ENCODE peak calls at places on chromosomes 5 and 9, in seven cellular contexts. X is kidney epithelial cell, T is body of pancreas, O is bronchial epithelial cell, P is testis, N is osteoblast, J is uterus. Z is an unnamed sample.

GRCh38 chr9:79542735-79543504 is 28.8 kb upstream of the TLE4 start:
- DNase-seq in P (no peak), J (no peak), T (no peak), X (no peak), N (no peak), O (no peak), Z (no peak)

GRCh38 chr9:30775236-30775635 is 1609.2 kb upstream of the ACO1 start:
- DNase-seq in P (no peak), X (no peak), O (peak), T (no peak), N (no peak), J (no peak), Z (no peak)

GRCh38 chr5:73999306-73999705 is 373.3 kb downstream of the ARHGEF28 start:
- DNase-seq in N (no peak), O (no peak), P (no peak), T (no peak), X (no peak), J (no peak), Z (no peak)

GRCh38 chr5:139022528-139022927 is 147.4 kb upstream of the LRRTM2 start:
- DNase-seq in N (no peak), T (no peak), P (no peak), X (no peak), J (no peak), O (peak), Z (no peak)

GRCh38 chr5:78046006-78046405 is 248.5 kb downstream of the AP3B1 start:
- DNase-seq in J (no peak), N (no peak), O (no peak), P (no peak), X (no peak), T (no peak), Z (no peak)

GRCh38 chr5:180336234-180337020 is 16.7 kb downstream of the GFPT2 start:
- DNase-seq in T (peak), X (no peak), P (no peak), N (no peak), J (no peak), O (no peak), Z (no peak)

GRCh38 chr9:34514816-34515215 is 8.0 kb downstream of the ENHO start:
- DNase-seq in N (peak), T (no peak), O (no peak), X (no peak), P (no peak), J (no peak), Z (no peak)

GRCh38 chr5:179697108-179697507 is 1.7 kb upstream of the CANX start:
- DNase-seq in P (no peak), N (no peak), J (no peak), T (no peak), X (no peak), O (no peak), Z (no peak)

GRCh38 chr9:128323192-128323730 is 622 bp downstream of the COQ4 start:
- DNase-seq in X (no peak), O (peak), J (no peak), P (no peak), N (peak), T (no peak), Z (no peak)

DNA sequence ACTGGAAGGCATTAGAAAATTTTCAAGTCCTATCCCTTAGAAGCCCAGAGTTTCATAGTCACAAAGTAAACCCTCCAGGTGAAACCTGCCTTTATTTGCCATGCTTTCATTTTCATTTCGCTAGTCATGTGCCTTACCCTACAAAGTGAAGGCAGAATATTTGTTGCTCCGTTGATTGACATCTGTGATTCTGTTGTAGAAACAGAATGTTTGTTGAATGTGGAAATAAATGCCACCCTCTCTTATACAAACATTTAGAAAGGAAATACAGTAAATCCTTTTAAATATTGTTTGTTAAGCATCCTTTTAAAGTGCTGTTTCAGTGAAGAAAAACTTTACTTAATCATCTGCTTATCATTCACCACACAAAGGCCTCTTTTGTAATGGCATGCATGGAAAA is 34.4 kb upstream of the CAST start:
- DNase-seq in O (peak), X (no peak), J (no peak), T (no peak), P (no peak), N (no peak), Z (no peak)
- H3K4me3 ChIP-seq in O (no peak), X (no peak), J (no peak), T (no peak), P (no peak), N (no peak), Z (no peak)

GRCh38 chr9:109862452-109862851 is 82.5 kb downstream of the PALM2AKAP2 start:
- DNase-seq in P (no peak), X (no peak), J (no peak), T (no peak), N (no peak), O (no peak), Z (no peak)
- TF ChIP-seq CTCF in P (no peak), X (no peak), J (no peak), T (no peak), N (no peak), O (no peak), Z (no peak)

DNA sequence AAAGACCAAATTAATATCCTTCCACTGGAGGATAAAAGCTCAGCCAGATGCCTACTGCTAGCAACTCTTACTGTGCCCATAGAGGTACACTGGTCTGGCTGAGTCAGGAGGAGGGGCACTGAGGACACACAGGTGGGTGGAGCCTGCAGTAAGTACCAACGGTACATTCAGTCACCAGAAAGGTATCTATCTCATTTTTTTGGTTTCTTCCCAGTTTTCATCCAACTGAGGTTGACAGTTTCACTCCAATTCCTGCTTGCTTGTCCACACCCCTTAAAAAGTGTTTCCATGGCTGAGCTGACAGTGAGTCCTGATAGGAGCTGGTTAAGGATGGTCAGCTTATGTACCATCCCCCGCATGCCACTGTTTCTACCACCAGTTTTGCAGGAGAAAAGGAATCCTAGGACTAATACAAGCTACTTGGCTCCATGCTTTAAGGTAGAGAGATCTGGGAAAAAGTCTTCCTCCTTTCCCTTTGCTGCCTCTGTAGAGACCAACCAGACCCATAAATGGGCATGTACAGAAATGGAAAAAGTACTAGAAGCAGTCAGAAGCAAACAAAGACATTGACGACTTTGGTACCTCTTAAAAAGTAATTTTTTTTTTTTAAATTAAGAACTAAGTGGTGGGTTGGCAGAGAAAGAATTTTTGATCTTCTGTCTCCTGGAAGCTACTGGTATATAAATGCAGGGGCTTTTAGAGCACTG is 3.2 kb downstream of the ELL2 start:
- DNase-seq in P (peak), T (peak), O (peak), J (no peak), N (no peak), X (no peak), Z (no peak)
- H3K4me3 ChIP-seq in P (no peak), T (no peak), O (peak), J (no peak), N (peak), X (no peak), Z (peak)

GRCh38 chr5:168752012-168752411 is 172.8 kb upstream of the PANK3 start:
- DNase-seq in P (no peak), N (peak), O (no peak), T (no peak), J (no peak), X (no peak), Z (peak)

GRCh38 chr5:168750926-168751325 is 171.8 kb upstream of the PANK3 start:
- DNase-seq in N (peak), P (no peak), O (no peak), T (no peak), J (no peak), X (no peak), Z (peak)

GRCh38 chr5:168746893-168747640 is 167.9 kb upstream of the PANK3 start:
- DNase-seq in N (peak), P (no peak), X (no peak), J (no peak), T (no peak), O (no peak), Z (peak)

GRCh38 chr5:168749391-168750100 is 170.4 kb upstream of the PANK3 start:
- DNase-seq in X (no peak), O (no peak), J (no peak), T (no peak), P (no peak), N (peak), Z (peak)

GRCh38 chr5:168747987-168748777 is 169.0 kb upstream of the PANK3 start:
- DNase-seq in X (no peak), P (peak), N (peak), O (peak), T (no peak), J (no peak), Z (peak)
- TF ChIP-seq CTCF in X (peak), P (peak), N (peak), O (peak), T (peak), J (peak), Z (no peak)

Z was measured in coronary artery.